ENCODE peak calls at places on chromosomes 7 and 10, in eight cellular contexts. W is GM23338, Y is HCT116, Q is SK-N-SH, F is PC-3, R is GM23248, L is hepatocyte, K is MM.1S. P is an unnamed sample. For H4K20me1, the result is how much of the 10 kb centered on the place peaks cover.

GRCh38 chr7:101172854-101173751 is 7.0 kb downstream of the NAT16 start:
- DNase-seq in W (peak), Y (no peak), Q (peak), F (peak), R (peak), L (peak), K (no peak), P (no peak)

GRCh38 chr10:13270877-13271551 is 28.9 kb downstream of the PHYH start:
- DNase-seq in W (no peak), Y (peak), Q (no peak), F (peak), R (peak), L (peak), K (no peak), P (no peak)

GRCh38 chr7:29299986-29300609 is 105.5 kb downstream of the CHN2 start:
- DNase-seq in W (no peak), Y (no peak), Q (no peak), F (peak), R (no peak), L (no peak), K (no peak), P (no peak)

GRCh38 chr10:78645053-78645787 is 423.5 kb upstream of the ZMIZ1 start:
- DNase-seq in W (no peak), Y (no peak), Q (no peak), F (no peak), R (no peak), L (no peak), K (no peak), P (no peak)

GRCh38 chr10:118754132-118754555 is 626 bp downstream of the CACUL1 start:
- DNase-seq in W (peak), Y (no peak), Q (peak), F (peak), R (peak), L (peak), K (peak), P (peak)

GRCh38 chr7:47819054-47819920 is 129.0 kb downstream of the PKD1L1 start:
- DNase-seq in W (peak), Y (peak), Q (peak), F (peak), R (peak), L (peak), K (peak), P (peak)

GRCh38 chr10:100043344-100043743 is 33.6 kb upstream of the DNMBP start:
- DNase-seq in W (no peak), Y (peak), Q (no peak), F (peak), R (peak), L (no peak), K (no peak), P (no peak)

GRCh38 chr7:141974831-141975230 is 1.3 kb upstream of the TAS2R38 start:
- DNase-seq in W (peak), Y (peak), Q (no peak), F (peak), R (peak), L (peak), K (peak), P (peak)

GRCh38 chr7:114086906-114087651 is 168.3 kb upstream of the PPP1R3A start:
- DNase-seq in W (peak), Y (no peak), Q (peak), F (no peak), R (peak), L (peak), K (peak), P (no peak)

GRCh38 chr7:114085313-114085591 is 166.4 kb upstream of the PPP1R3A start:
- DNase-seq in W (peak), Y (no peak), Q (peak), F (no peak), R (no peak), L (no peak), K (no peak), P (no peak)

GRCh38 chr7:114086491-114086905 is 167.7 kb upstream of the PPP1R3A start:
- DNase-seq in W (peak), Y (no peak), Q (no peak), F (no peak), R (peak), L (peak), K (peak), P (no peak)

GRCh38 chr7:114084381-114085312 is 165.8 kb upstream of the PPP1R3A start:
- DNase-seq in W (peak), Y (no peak), Q (peak), F (no peak), R (peak), L (peak), K (peak), P (no peak)

GRCh38 chr7:114085592-114086490 is 167.0 kb upstream of the PPP1R3A start:
- DNase-seq in W (peak), Y (peak), Q (peak), F (peak), R (peak), L (peak), K (peak), P (no peak)
- TF ChIP-seq EZH2phosphoT487 in W (no peak), Y (no peak), Q (peak), F (no peak), R (no peak), L (no peak), K (no peak), P (no peak)

DNA sequence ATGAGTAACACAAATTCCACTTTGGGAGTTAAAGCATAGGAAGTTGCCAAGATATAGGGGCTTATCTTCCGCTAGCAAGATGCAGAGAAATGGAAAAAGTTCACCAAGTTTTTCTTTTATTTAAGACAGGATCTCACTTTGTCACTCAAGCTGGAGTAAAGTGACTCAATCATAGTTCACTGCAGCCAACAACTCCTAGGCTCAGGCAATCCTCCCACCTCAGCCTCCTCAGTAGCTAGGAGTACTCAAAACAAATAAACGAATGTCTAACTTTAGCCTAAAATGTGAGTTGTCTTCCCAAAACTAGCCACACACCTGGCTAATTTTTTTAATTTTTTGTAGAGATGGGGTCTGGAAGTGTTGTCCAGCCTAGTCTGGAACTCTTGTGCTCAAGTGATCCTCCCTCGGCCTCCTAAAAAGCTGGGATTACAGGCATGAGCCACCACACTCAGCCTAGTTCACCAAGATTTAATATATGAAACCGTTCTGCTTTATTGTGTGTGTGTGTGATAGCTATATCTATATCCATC is 9.9 kb downstream of the VIM start:
- DNase-seq in W (no peak), Y (no peak), Q (no peak), F (no peak), R (peak), L (no peak), K (no peak), P (no peak)
- H4K20me1 ChIP-seq in W (under half), Y (under half), Q (half or more), F (under half), R (under half), L (under half), K (under half), P (under half)

DNA sequence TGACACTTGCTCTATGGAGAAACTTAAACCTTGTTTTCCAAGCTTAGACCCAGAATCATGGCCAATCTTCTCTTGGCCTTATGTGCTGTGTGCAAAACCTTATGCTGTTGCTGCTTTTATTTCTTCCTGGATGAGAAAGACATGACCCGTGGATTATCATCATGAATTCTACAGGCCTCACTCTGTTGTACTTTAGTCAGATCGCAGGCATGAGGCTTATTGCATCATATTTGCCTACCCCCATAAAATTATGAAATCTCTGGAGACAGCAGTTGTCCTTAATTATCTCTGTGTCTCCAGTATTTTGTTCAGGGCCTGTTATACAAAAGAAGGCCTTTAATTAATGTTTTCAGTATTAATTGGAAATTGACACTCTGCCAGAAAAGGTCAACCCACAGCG is 71.6 kb downstream of the PLCE1 start:
- DNase-seq in W (no peak), Y (no peak), Q (no peak), F (no peak), R (peak), L (peak), K (no peak), P (no peak)
- TF ChIP-seq EZH2phosphoT487 in W (no peak), Y (no peak), Q (no peak), F (no peak), R (no peak), L (no peak), K (no peak), P (no peak)

DNA sequence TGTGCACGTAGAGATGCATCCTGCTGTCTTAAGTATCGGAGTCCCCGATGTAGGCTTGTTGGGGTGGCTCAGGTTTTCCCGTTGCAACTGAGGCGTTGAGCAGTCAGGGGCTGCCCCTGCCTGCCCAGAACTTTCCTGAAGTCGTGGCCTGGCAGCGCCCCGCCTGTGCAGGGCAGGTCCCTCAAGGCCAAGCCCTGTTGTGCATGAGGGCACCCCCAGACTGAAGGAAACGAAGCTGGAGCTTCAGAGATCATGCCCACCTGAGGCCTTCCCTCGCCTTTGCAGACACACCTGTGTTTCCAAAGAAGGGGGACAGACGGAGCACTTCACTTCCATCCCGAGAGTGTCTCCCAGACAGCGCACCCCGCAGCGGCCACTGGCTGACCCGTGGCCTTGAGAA is 121.1 kb downstream of the NKX6-2 start:
- DNase-seq in W (no peak), Y (no peak), Q (no peak), F (no peak), R (no peak), L (no peak), K (no peak), P (no peak)
- H4K20me1 ChIP-seq in W (under half), Y (under half), Q (under half), F (under half), R (under half), L (under half), K (under half), P (under half)

DNA sequence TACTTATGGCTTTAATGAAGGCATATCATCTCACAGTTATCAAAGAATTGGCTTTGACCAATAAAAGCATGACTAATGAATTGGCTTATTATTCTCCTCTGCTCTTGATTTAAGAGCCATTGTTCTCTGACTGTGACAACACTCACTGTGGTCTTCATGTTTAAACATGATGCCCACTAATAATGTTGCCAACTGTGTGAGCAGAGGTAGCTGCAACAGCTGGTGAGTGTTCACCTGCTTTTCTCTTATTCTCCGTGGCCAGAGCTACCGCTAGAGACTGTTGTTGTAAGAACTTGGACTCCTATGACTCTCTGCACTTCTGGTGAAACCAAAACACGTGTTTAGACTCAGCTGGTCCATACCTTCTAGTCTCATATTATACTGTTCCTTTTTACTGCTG is 335.9 kb downstream of the XPNPEP1 start:
- DNase-seq in W (no peak), Y (no peak), Q (no peak), F (peak), R (no peak), L (no peak), K (no peak), P (no peak)
- TF ChIP-seq EZH2phosphoT487 in W (no peak), Y (no peak), Q (no peak), F (no peak), R (no peak), L (no peak), K (no peak), P (no peak)

DNA sequence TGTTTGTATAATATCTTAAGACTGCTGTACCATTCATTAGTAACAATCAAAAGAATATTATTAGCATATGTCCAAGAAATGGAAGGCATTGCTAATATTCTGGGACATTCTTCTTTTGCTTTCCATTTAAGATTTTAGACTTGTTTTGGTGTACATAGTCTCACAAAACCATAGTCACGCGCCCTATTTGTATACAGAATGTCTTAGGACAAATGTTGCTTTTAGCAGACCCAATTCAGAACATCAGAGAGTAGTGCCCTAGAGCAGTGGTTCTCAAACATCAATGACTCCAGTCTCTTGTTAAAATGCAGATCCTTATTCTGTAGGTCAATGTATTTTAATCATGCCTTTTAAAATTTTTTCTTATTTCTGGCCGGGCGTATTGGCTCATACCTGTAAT is 127.4 kb upstream of the EFCAB10 start:
- DNase-seq in W (no peak), Y (no peak), Q (no peak), F (no peak), R (no peak), L (no peak), K (no peak), P (no peak)
- H4K20me1 ChIP-seq in W (under half), Y (under half), Q (under half), F (under half), R (under half), L (under half), K (under half), P (under half)

DNA sequence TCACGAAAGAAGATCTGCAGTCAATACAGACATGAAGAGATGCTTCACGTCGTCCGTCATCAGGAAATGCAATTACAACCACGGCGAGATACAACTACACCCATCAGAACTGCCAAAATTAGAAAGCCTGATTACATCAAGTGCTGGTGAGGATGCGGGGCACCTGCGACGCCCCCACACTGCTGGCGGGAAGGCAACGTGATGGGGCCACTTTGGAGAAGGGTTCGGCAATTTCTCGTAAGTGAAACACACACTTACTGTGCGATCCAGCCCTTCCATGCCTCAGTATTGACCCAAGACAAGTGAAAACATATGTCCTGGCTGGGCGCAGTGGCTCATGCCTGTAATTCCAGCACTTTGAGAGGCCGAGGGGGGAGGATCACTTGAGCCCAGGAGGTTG is 25.8 kb upstream of the PDGFA start:
- DNase-seq in W (no peak), Y (no peak), Q (no peak), F (no peak), R (no peak), L (no peak), K (no peak), P (no peak)
- TF ChIP-seq EZH2phosphoT487 in W (no peak), Y (no peak), Q (no peak), F (no peak), R (no peak), L (no peak), K (no peak), P (no peak)

GRCh38 chr10:14587540-14588083 is 187.1 kb downstream of the FAM107B start:
- DNase-seq in W (no peak), Y (no peak), Q (no peak), F (no peak), R (no peak), L (no peak), K (no peak), P (no peak)
- H4K20me1 ChIP-seq in W (under half), Y (under half), Q (under half), F (under half), R (under half), L (under half), K (under half), P (under half)

DNA sequence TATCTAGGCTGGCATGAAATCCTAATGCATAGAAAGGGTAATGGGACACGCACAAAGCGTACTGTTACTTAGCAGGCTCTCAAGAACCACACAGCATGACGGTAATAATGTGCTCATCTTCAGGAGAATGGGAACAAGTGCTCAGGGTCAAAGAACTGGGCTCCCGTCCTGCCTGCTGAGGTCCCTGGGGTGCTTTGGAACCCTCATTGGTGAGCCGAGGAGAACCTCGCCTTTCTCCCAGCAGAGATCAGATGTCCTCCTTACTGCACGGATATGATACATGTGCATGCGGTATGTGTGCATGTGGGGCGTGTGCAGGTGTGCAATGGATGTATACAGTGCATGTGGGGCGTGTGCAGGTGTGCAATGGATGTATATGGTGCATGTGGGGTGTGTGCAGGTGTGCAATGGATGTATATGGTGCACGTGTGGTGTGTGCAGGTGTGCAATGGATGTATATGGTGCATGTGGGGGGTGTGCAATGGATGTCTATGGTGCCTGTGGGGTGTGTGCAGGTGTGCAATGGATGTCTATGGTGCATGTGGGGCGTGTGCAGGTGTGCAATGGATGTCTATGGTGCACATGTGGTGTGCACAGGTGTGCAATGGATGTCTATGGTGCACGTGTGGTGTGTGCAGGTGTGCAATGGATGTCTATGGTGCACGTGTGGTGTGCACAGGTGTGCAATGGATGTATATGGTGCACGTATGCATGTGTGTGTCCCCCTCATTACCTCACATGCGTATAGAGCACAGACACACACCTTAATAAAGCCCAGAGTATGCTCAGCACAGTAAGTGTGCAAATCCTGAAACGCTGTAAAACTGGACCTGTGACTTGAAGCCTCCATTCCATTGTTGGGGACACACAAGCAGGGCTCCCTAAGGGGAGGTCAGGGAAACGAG is 336.3 kb downstream of the PTPRN2 start:
- DNase-seq in W (no peak), Y (no peak), Q (no peak), F (no peak), R (no peak), L (no peak), K (no peak), P (no peak)
- TF ChIP-seq EZH2phosphoT487 in W (no peak), Y (no peak), Q (no peak), F (no peak), R (no peak), L (no peak), K (no peak), P (no peak)